ENCODE peak calls at places on chromosomes 1 and 21, in eight cellular contexts. O is A549; N is heart left ventricle; H is CD4-positive, CD25-positive, alpha-beta regulatory T cell; F is CD4-positive, alpha-beta memory T cell; P is substantia nigra; M is CD4-positive, alpha-beta T cell; W is mesendoderm. Z is an unnamed sample.

GRCh38 chr1:83960669-83961277 is 38.2 kb downstream of the TTLL7 start:
- DNase-seq in H (no peak), O (no peak), P (no peak), N (no peak), F (no peak), M (no peak), W (no peak), Z (no peak)

GRCh38 chr1:158951956-158952355 is 20.6 kb downstream of the PYHIN1 start:
- DNase-seq in W (no peak), P (no peak), F (no peak), M (no peak), N (no peak), O (no peak), H (no peak), Z (no peak)

GRCh38 chr1:29332204-29332603 is 95.9 kb downstream of the PTPRU start:
- DNase-seq in O (no peak), M (no peak), W (peak; percentile 84), P (no peak), N (no peak), F (no peak), H (no peak), Z (no peak)

GRCh38 chr1:2801046-2801445 is 447 bp downstream of the TTC34 start:
- DNase-seq in W (no peak), H (no peak), M (no peak), N (peak; percentile 31), F (no peak), P (no peak), O (no peak), Z (peak; percentile 6)

GRCh38 chr21:36385233-36385908 is at the start of gene CHAF1B:
- DNase-seq in O (peak; percentile 33), M (peak; percentile 73), P (no peak), H (peak; percentile 83), F (peak; percentile 72), W (peak; percentile 82), N (peak; percentile 88), Z (peak; percentile 61)

GRCh38 chr21:46150491-46151121 is 4.8 kb downstream of the FTCD start:
- DNase-seq in M (no peak), W (no peak), O (no peak), H (no peak), P (no peak), N (peak; percentile 59), F (peak; percentile 8), Z (no peak)

GRCh38 chr1:232968965-232969364 is 18.6 kb downstream of the NTPCR start:
- DNase-seq in O (no peak), F (no peak), P (peak; percentile 29), N (no peak), M (no peak), W (no peak), H (no peak), Z (peak; percentile 46)

GRCh38 chr1:91672601-91673161 is 172.0 kb downstream of the CDC7 start:
- DNase-seq in P (no peak), N (no peak), F (no peak), M (no peak), W (no peak), O (no peak), H (no peak), Z (no peak)

GRCh38 chr1:54614024-54614423 is 9.3 kb downstream of the FAM151A start:
- DNase-seq in M (no peak), F (no peak), H (no peak), N (no peak), O (no peak), W (no peak), P (no peak), Z (no peak)

GRCh38 chr21:45393021-45393420 is 11.9 kb upstream of the COL18A1 start:
- DNase-seq in W (no peak), N (peak; percentile 58), F (no peak), H (no peak), O (no peak), M (no peak), P (no peak), Z (no peak)

GRCh38 chr1:223316082-223316481 is 47.9 kb downstream of the SUSD4 start:
- DNase-seq in N (no peak), W (no peak), F (no peak), H (no peak), P (no peak), M (no peak), O (no peak), Z (no peak)

GRCh38 chr21:28148400-28149064 is 844.1 kb downstream of the LTN1 start:
- DNase-seq in O (no peak), M (no peak), P (no peak), W (no peak), F (no peak), H (no peak), N (no peak), Z (no peak)

GRCh38 chr1:157176591-157177121 is 38.5 kb upstream of the ETV3 start:
- DNase-seq in F (no peak), W (no peak), M (no peak), P (no peak), N (no peak), H (no peak), O (no peak), Z (no peak)

GRCh38 chr21:45861156-45861870 is 120.3 kb upstream of the COL6A1 start:
- DNase-seq in W (no peak), H (no peak), M (no peak), N (no peak), F (no peak), P (no peak), O (no peak), Z (no peak)

GRCh38 chr1:192485692-192486436 is 89.7 kb upstream of the RGS1 start:
- DNase-seq in H (no peak), P (no peak), O (no peak), M (no peak), W (no peak), F (no peak), N (no peak), Z (peak; percentile 11)

GRCh38 chr1:218865591-218865990 is 308.1 kb upstream of the LYPLAL1 start:
- DNase-seq in P (no peak), O (no peak), N (no peak), M (no peak), F (no peak), W (no peak), H (no peak), Z (no peak)

GRCh38 chr1:245277276-245277675 is 122.5 kb downstream of the KIF26B start:
- DNase-seq in F (no peak), H (no peak), W (peak; percentile 53), O (no peak), N (no peak), P (no peak), M (no peak), Z (no peak)

GRCh38 chr1:181910905-181911304 is 150.6 kb downstream of the ZNF648 start:
- DNase-seq in N (no peak), H (no peak), W (peak; percentile 32), M (no peak), O (no peak), P (no peak), F (no peak), Z (no peak)

DNA sequence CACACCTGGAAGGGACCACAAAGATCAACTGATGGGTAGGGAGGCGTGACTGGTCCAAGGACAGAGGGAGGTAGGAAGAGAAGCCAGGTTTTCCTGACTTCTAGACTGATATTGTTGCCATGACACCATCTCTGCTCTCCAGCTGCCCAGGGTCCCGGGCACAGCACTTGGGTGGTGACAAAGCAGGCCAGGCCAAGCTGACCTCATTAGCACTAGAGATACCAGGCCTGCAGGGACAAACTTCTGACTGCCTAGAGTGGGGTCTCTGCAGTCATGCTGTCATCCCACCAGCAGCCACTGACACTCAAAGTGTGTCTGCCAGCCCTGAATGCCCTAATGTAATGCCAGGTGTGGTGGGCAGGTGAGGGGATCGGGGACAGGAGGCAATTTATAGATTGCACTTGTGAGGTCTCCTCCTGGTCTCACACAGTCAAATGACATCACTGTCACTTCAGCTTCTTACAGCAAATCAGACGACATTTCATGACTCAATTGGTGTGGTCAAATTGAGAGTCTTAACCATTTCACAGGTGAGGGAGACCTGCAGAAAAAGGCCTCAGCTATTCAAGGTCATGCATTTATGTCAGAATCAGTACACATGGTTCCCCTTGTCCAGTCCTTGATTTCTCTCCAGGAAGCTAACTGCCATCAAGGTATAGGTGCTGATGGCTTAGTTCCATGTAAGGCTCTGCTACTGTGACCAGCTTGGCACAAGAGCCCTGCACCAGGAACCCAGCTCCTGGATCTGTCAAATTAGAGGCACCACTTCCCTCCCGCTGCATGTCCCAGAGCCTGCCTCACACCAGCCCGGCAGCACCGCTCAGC is 2.7 kb downstream of the SLC9A1 start:
- DNase-seq in M (no peak), P (no peak), N (no peak), O (no peak), H (no peak), W (no peak), F (peak; percentile 28), Z (peak; percentile 44)
- H3K27ac ChIP-seq in M (no peak overlapping the region), P (no peak overlapping the region), N (peak overlapping the region; percentile 85), O (peak overlapping the region; percentile 100), H (no peak overlapping the region), W (no peak overlapping the region), F (peak overlapping the region; percentile 1), Z (peak overlapping the region; percentile 97)

GRCh38 chr1:40058097-40058452 is 17.5 kb downstream of the CAP1 start:
- DNase-seq in O (no peak), W (no peak), P (no peak), N (no peak), F (no peak), H (no peak), M (no peak), Z (no peak)
- H3K27ac ChIP-seq in O (no peak overlapping the region), W (no peak overlapping the region), P (no peak overlapping the region), N (peak overlapping the region; percentile 45), F (peak overlapping the region; percentile 63), H (peak overlapping the region; percentile 75), M (peak overlapping the region; percentile 59), Z (peak overlapping the region; percentile 58)

DNA sequence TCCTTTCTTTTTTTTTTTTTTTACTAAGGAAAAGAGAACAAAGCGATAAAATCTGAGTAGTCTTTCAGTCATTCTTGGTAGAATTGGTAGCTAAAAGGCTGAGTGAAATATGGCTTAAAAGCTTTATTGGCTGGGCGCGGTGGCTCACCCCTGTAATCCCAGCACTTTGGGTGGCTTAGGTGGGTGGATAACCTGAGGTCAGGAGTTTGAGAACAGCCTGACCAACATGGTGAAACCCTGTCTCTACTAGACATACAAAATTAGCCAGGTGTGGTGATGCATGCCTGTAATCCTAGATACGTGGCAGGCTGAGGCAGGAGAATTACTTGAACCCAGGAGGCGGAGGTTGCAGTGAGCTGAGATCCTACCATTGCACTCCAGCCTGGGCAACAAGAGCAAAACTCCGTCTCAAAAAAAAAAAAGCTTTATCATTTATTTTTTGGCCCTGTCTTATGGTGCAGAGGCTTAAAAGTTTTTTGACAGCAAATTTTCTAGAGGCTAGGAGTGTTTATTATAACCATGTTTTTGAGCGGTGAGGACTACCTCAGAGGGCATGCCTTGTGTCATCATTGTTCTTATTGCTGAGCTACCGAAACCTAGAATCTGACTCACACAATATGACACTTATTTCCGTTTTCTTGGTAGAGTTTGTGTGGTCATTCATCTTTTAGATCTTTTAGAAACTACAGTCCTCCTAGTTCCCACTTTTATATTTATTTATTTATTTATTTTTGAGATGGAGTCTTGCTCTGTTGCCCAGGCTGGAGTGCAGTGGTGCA is 41.1 kb downstream of the KIF1B start:
- DNase-seq in M (no peak), W (no peak), F (no peak), P (no peak), N (no peak), O (no peak), H (no peak), Z (no peak)
- H3K27ac ChIP-seq in M (no peak overlapping the region), W (no peak overlapping the region), F (no peak overlapping the region), P (no peak overlapping the region), N (no peak overlapping the region), O (no peak overlapping the region), H (no peak overlapping the region), Z (no peak overlapping the region)

DNA sequence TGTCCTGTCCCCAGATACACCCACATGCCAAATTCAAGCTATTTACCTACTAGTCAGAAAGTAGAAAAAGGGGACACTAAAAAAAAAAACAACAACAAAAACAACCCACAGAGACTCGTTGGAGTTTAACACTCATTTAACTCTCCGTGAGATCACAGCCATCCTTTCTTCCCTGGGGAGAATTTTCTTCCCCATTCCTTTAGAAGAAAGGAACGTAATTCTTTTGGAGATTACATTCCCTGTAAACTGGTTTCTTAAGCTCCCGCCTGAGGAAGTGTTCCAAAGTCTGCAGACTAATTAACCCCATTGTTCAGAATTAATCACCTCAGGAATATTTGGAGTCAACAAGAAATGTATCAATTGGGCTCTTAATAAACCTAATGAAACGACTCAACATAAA is 228.2 kb upstream of the CSF3R start:
- DNase-seq in N (no peak), M (no peak), O (no peak), H (no peak), F (no peak), W (peak; percentile 67), P (no peak), Z (no peak)
- H3K27ac ChIP-seq in N (no peak overlapping the region), M (no peak overlapping the region), O (no peak overlapping the region), H (no peak overlapping the region), F (no peak overlapping the region), W (peak overlapping the region; percentile 30), P (no peak overlapping the region), Z (no peak overlapping the region)